ENCODE peak calls at places on chromosomes 3 and 15, in eight cellular contexts. C is MV-4-11, U is fibroblast of lung, X is RKO, T is GM06990, B is left ventricle myocardium inferior, O is neural progenitor cell, M is GM23248. N is an unnamed sample.

GRCh38 chr15:48449734-48450133 is 118.5 kb downstream of the DUT start:
- DNase-seq in C (no peak), U (no peak), X (no peak), T (no peak), B (no peak), O (no peak), M (peak; percentile 36), N (no peak)

GRCh38 chr3:4852780-4853748 is 126.2 kb upstream of the BHLHE40 start:
- DNase-seq in C (no peak), U (peak; percentile 92), X (no peak), T (no peak), B (no peak), O (no peak), M (peak; percentile 33), N (no peak)

GRCh38 chr3:156941311-156941710 is 115.2 kb downstream of the LEKR1 start:
- DNase-seq in C (no peak), U (no peak), X (no peak), T (no peak), B (no peak), O (no peak), M (no peak), N (no peak)

GRCh38 chr3:192991351-192991750 is 73.7 kb upstream of the MB21D2 start:
- DNase-seq in C (no peak), U (no peak), X (no peak), T (no peak), B (no peak), O (no peak), M (no peak), N (no peak)

GRCh38 chr15:95636107-95636506 is 694.4 kb upstream of the NR2F2 start:
- DNase-seq in C (no peak), U (no peak), X (no peak), T (no peak), B (no peak), O (no peak), M (no peak), N (no peak)

GRCh38 chr3:140011086-140011485 is 76.1 kb downstream of the CLSTN2 start:
- DNase-seq in C (no peak), U (no peak), X (no peak), T (no peak), B (no peak), O (no peak), M (no peak), N (no peak)

GRCh38 chr15:52414936-52415335 is 113.7 kb downstream of the MYO5A start:
- DNase-seq in C (no peak), U (no peak), X (no peak), T (no peak), B (no peak), O (no peak), M (no peak), N (no peak)

GRCh38 chr3:157120071-157120892 is 39.7 kb downstream of the CCNL1 start:
- DNase-seq in C (no peak), U (no peak), X (no peak), T (no peak), B (no peak), O (no peak), M (no peak), N (no peak)

GRCh38 chr15:65306551-65306950 is 2.1 kb downstream of the RNU5B-1 start:
- DNase-seq in C (no peak), U (no peak), X (no peak), T (no peak), B (no peak), O (no peak), M (no peak), N (no peak)

GRCh38 chr3:120642368-120642948 is 39.6 kb downstream of the HGD start:
- DNase-seq in C (peak; percentile 84), U (peak; percentile 79), X (peak; percentile 58), T (no peak), B (no peak), O (no peak), M (peak; percentile 69), N (no peak)

GRCh38 chr3:198081421-198081844 is 121.4 kb downstream of the LMLN start:
- DNase-seq in C (no peak), U (no peak), X (no peak), T (no peak), B (no peak), O (peak; percentile 33), M (no peak), N (no peak)

GRCh38 chr3:58839964-58840363 is 173.4 kb upstream of the FAM3D start:
- DNase-seq in C (no peak), U (no peak), X (no peak), T (no peak), B (no peak), O (no peak), M (no peak), N (no peak)

N was measured in coronary artery.